ENCODE peak calls at places on chromosomes 4 and X, in ten cellular contexts. One of them, this sample, is unnamed.

GRCh38 chr4:75494563-75494962 is 19.6 kb downstream of the RCHY1 start:
- DNase-seq in NCI-H1930: no peak
- DNase-seq in GM20000: no peak
- DNase-seq in SJSA1: no peak
- DNase-seq in nephron progenitor cell: no peak
- DNase-seq in T-helper 2 cell: no peak
- DNase-seq in HT1080: peak
- DNase-seq in iPS DF 6.9: no peak
- DNase-seq in foreskin fibroblast: peak
- DNase-seq in pons: peak
- DNase-seq in this sample: no peak

GRCh38 chr4:165204462-165204830 is 2.9 kb upstream of the KLHL2 start:
- DNase-seq in NCI-H1930: no peak
- DNase-seq in GM20000: peak
- DNase-seq in SJSA1: no peak
- DNase-seq in nephron progenitor cell: no peak
- DNase-seq in T-helper 2 cell: no peak
- DNase-seq in HT1080: peak
- DNase-seq in iPS DF 6.9: no peak
- DNase-seq in foreskin fibroblast: peak
- DNase-seq in pons: no peak
- DNase-seq in this sample: no peak

GRCh38 chr4:144720491-144720890 is 74.5 kb downstream of the HHIP start:
- DNase-seq in NCI-H1930: no peak
- DNase-seq in GM20000: no peak
- DNase-seq in SJSA1: peak
- DNase-seq in nephron progenitor cell: no peak
- DNase-seq in T-helper 2 cell: no peak
- DNase-seq in HT1080: no peak
- DNase-seq in iPS DF 6.9: no peak
- DNase-seq in foreskin fibroblast: no peak
- DNase-seq in pons: no peak
- DNase-seq in this sample: no peak

GRCh38 chr4:17153572-17153971 is 255.1 kb upstream of the LDB2 start:
- DNase-seq in NCI-H1930: no peak
- DNase-seq in GM20000: no peak
- DNase-seq in SJSA1: no peak
- DNase-seq in nephron progenitor cell: no peak
- DNase-seq in T-helper 2 cell: no peak
- DNase-seq in HT1080: no peak
- DNase-seq in iPS DF 6.9: no peak
- DNase-seq in foreskin fibroblast: no peak
- DNase-seq in pons: no peak
- DNase-seq in this sample: no peak

GRCh38 chr4:1376841-1377605 is 29.2 kb downstream of the NKX1-1 start:
- DNase-seq in NCI-H1930: no peak
- DNase-seq in GM20000: no peak
- DNase-seq in SJSA1: no peak
- DNase-seq in nephron progenitor cell: no peak
- DNase-seq in T-helper 2 cell: no peak
- DNase-seq in HT1080: no peak
- DNase-seq in iPS DF 6.9: no peak
- DNase-seq in foreskin fibroblast: no peak
- DNase-seq in pons: no peak
- DNase-seq in this sample: no peak

GRCh38 chr4:42482516-42483327 is 85.4 kb downstream of the SHISA3 start:
- DNase-seq in NCI-H1930: no peak
- DNase-seq in GM20000: no peak
- DNase-seq in SJSA1: no peak
- DNase-seq in nephron progenitor cell: no peak
- DNase-seq in T-helper 2 cell: no peak
- DNase-seq in HT1080: no peak
- DNase-seq in iPS DF 6.9: no peak
- DNase-seq in foreskin fibroblast: no peak
- DNase-seq in pons: peak
- DNase-seq in this sample: no peak

GRCh38 chr4:164251257-164251656 is 502.7 kb upstream of the SMIM31 start:
- DNase-seq in NCI-H1930: no peak
- DNase-seq in GM20000: no peak
- DNase-seq in SJSA1: peak
- DNase-seq in nephron progenitor cell: no peak
- DNase-seq in T-helper 2 cell: no peak
- DNase-seq in HT1080: no peak
- DNase-seq in iPS DF 6.9: no peak
- DNase-seq in foreskin fibroblast: no peak
- DNase-seq in pons: peak
- DNase-seq in this sample: no peak

GRCh38 chr4:1870578-1871443 is at the start of gene NSD2:
- DNase-seq in NCI-H1930: peak
- DNase-seq in GM20000: peak
- DNase-seq in SJSA1: peak
- DNase-seq in nephron progenitor cell: peak
- DNase-seq in T-helper 2 cell: peak
- DNase-seq in HT1080: peak
- DNase-seq in iPS DF 6.9: no peak
- DNase-seq in foreskin fibroblast: peak
- DNase-seq in pons: peak
- DNase-seq in this sample: peak

GRCh38 chr4:147492761-147493160 is 11.9 kb downstream of the EDNRA start:
- DNase-seq in NCI-H1930: no peak
- DNase-seq in GM20000: peak
- DNase-seq in SJSA1: no peak
- DNase-seq in nephron progenitor cell: no peak
- DNase-seq in T-helper 2 cell: no peak
- DNase-seq in HT1080: no peak
- DNase-seq in iPS DF 6.9: no peak
- DNase-seq in foreskin fibroblast: peak
- DNase-seq in pons: no peak
- DNase-seq in this sample: no peak

GRCh38 chrX:118271770-118272169 is 74.1 kb upstream of the WDR44 start:
- DNase-seq in NCI-H1930: peak
- DNase-seq in GM20000: no peak
- DNase-seq in SJSA1: no peak
- DNase-seq in nephron progenitor cell: no peak
- DNase-seq in T-helper 2 cell: no peak
- DNase-seq in HT1080: no peak
- DNase-seq in iPS DF 6.9: no peak
- DNase-seq in foreskin fibroblast: no peak
- DNase-seq in pons: no peak
- DNase-seq in this sample: no peak

GRCh38 chr4:45172636-45173035 is 446.3 kb upstream of the GNPDA2 start:
- DNase-seq in NCI-H1930: no peak
- DNase-seq in GM20000: no peak
- DNase-seq in SJSA1: no peak
- DNase-seq in nephron progenitor cell: peak
- DNase-seq in T-helper 2 cell: no peak
- DNase-seq in HT1080: no peak
- DNase-seq in iPS DF 6.9: no peak
- DNase-seq in foreskin fibroblast: no peak
- DNase-seq in pons: no peak
- DNase-seq in this sample: peak

GRCh38 chr4:53644607-53645006 is 53.3 kb upstream of the LNX1 start:
- DNase-seq in NCI-H1930: no peak
- DNase-seq in GM20000: no peak
- DNase-seq in SJSA1: no peak
- DNase-seq in nephron progenitor cell: no peak
- DNase-seq in T-helper 2 cell: no peak
- DNase-seq in HT1080: no peak
- DNase-seq in iPS DF 6.9: no peak
- DNase-seq in foreskin fibroblast: no peak
- DNase-seq in pons: no peak
- DNase-seq in this sample: no peak

GRCh38 chr4:40555176-40555900 is 74.3 kb downstream of the RBM47 start:
- DNase-seq in NCI-H1930: no peak
- DNase-seq in GM20000: no peak
- DNase-seq in SJSA1: no peak
- DNase-seq in nephron progenitor cell: no peak
- DNase-seq in T-helper 2 cell: no peak
- DNase-seq in HT1080: no peak
- DNase-seq in iPS DF 6.9: no peak
- DNase-seq in foreskin fibroblast: no peak
- DNase-seq in pons: no peak
- DNase-seq in this sample: no peak

GRCh38 chr4:7302781-7303180 is 110.4 kb downstream of the SORCS2 start:
- DNase-seq in NCI-H1930: no peak
- DNase-seq in GM20000: no peak
- DNase-seq in SJSA1: no peak
- DNase-seq in nephron progenitor cell: no peak
- DNase-seq in T-helper 2 cell: no peak
- DNase-seq in HT1080: no peak
- DNase-seq in iPS DF 6.9: no peak
- DNase-seq in foreskin fibroblast: no peak
- DNase-seq in pons: no peak
- DNase-seq in this sample: no peak

GRCh38 chrX:56833626-56834025 is 104.6 kb downstream of the NBDY start:
- DNase-seq in NCI-H1930: no peak
- DNase-seq in GM20000: no peak
- DNase-seq in SJSA1: no peak
- DNase-seq in nephron progenitor cell: no peak
- DNase-seq in T-helper 2 cell: no peak
- DNase-seq in HT1080: no peak
- DNase-seq in iPS DF 6.9: no peak
- DNase-seq in foreskin fibroblast: no peak
- DNase-seq in pons: no peak
- DNase-seq in this sample: no peak

GRCh38 chr4:10161840-10162239 is 45.2 kb upstream of the WDR1 start:
- DNase-seq in NCI-H1930: no peak
- DNase-seq in GM20000: no peak
- DNase-seq in SJSA1: no peak
- DNase-seq in nephron progenitor cell: no peak
- DNase-seq in T-helper 2 cell: peak
- DNase-seq in HT1080: no peak
- DNase-seq in iPS DF 6.9: no peak
- DNase-seq in foreskin fibroblast: no peak
- DNase-seq in pons: no peak
- DNase-seq in this sample: no peak

GRCh38 chr4:185881427-185881826 is 69.4 kb upstream of the SORBS2 start:
- DNase-seq in NCI-H1930: no peak
- DNase-seq in GM20000: no peak
- DNase-seq in SJSA1: no peak
- DNase-seq in nephron progenitor cell: no peak
- DNase-seq in T-helper 2 cell: no peak
- DNase-seq in HT1080: no peak
- DNase-seq in iPS DF 6.9: no peak
- DNase-seq in foreskin fibroblast: no peak
- DNase-seq in pons: no peak
- DNase-seq in this sample: no peak

GRCh38 chrX:103329991-103330390 is at the start of gene TCEAL7:
- DNase-seq in NCI-H1930: no peak
- DNase-seq in GM20000: no peak
- DNase-seq in SJSA1: no peak
- DNase-seq in nephron progenitor cell: peak
- DNase-seq in T-helper 2 cell: no peak
- DNase-seq in HT1080: no peak
- DNase-seq in iPS DF 6.9: no peak
- DNase-seq in foreskin fibroblast: peak
- DNase-seq in pons: peak
- DNase-seq in this sample: no peak

GRCh38 chr4:151409470-151410313 is 716 bp downstream of the FHIP1A start:
- DNase-seq in NCI-H1930: no peak
- DNase-seq in GM20000: peak
- DNase-seq in SJSA1: peak
- DNase-seq in nephron progenitor cell: peak
- DNase-seq in T-helper 2 cell: no peak
- DNase-seq in HT1080: peak
- DNase-seq in iPS DF 6.9: no peak
- DNase-seq in foreskin fibroblast: no peak
- DNase-seq in pons: no peak
- DNase-seq in this sample: peak

GRCh38 chrX:119427024-119427794 is 28.1 kb downstream of the SLC25A43 start:
- DNase-seq in NCI-H1930: no peak
- DNase-seq in GM20000: peak
- DNase-seq in SJSA1: no peak
- DNase-seq in nephron progenitor cell: no peak
- DNase-seq in T-helper 2 cell: peak
- DNase-seq in HT1080: peak
- DNase-seq in iPS DF 6.9: no peak
- DNase-seq in foreskin fibroblast: no peak
- DNase-seq in pons: peak
- DNase-seq in this sample: no peak

GRCh38 chr4:187619319-187619718 is 376.3 kb upstream of the ZFP42 start:
- DNase-seq in NCI-H1930: no peak
- DNase-seq in GM20000: no peak
- DNase-seq in SJSA1: no peak
- DNase-seq in nephron progenitor cell: no peak
- DNase-seq in T-helper 2 cell: no peak
- DNase-seq in HT1080: no peak
- DNase-seq in iPS DF 6.9: no peak
- DNase-seq in foreskin fibroblast: no peak
- DNase-seq in pons: no peak
- DNase-seq in this sample: no peak

This sample was measured in NT2/D1.